ENCODE peak calls at places on chromosomes 16 and 17, in five cellular contexts. One of them, this sample, is unnamed.

GRCh38 chr17:3551189-3551588 is 6.4 kb downstream of the TRPV3 start:
- DNase-seq in prostate gland: no peak
- DNase-seq in transverse colon: peak; percentile 63
- DNase-seq in HCT116: no peak
- DNase-seq in H1: no peak
- DNase-seq in this sample: no peak

GRCh38 chr16:26594666-26595065 is 472.1 kb upstream of the C16orf82 start:
- DNase-seq in prostate gland: no peak
- DNase-seq in transverse colon: no peak
- DNase-seq in HCT116: no peak
- DNase-seq in H1: no peak
- DNase-seq in this sample: no peak

GRCh38 chr17:43900183-43900857 is 7.0 kb downstream of the MPP2 start:
- DNase-seq in prostate gland: peak; percentile 75
- DNase-seq in transverse colon: peak; percentile 87
- DNase-seq in HCT116: peak; percentile 56
- DNase-seq in H1: no peak
- DNase-seq in this sample: peak; percentile 87

GRCh38 chr17:66006654-66007053 is 185.3 kb downstream of the CEP112 start:
- DNase-seq in prostate gland: no peak
- DNase-seq in transverse colon: no peak
- DNase-seq in HCT116: no peak
- DNase-seq in H1: no peak
- DNase-seq in this sample: no peak

GRCh38 chr16:31081428-31082351 is 7.1 kb downstream of the PRSS53 start:
- DNase-seq in prostate gland: no peak
- DNase-seq in transverse colon: no peak
- DNase-seq in HCT116: no peak
- DNase-seq in H1: no peak
- DNase-seq in this sample: no peak

GRCh38 chr16:89815639-89816348 is 653 bp downstream of the FANCA start:
- DNase-seq in prostate gland: no peak
- DNase-seq in transverse colon: no peak
- DNase-seq in HCT116: no peak
- DNase-seq in H1: no peak
- DNase-seq in this sample: no peak

GRCh38 chr16:64211306-64211705 is 910.6 kb downstream of the CDH11 start:
- DNase-seq in prostate gland: no peak
- DNase-seq in transverse colon: no peak
- DNase-seq in HCT116: no peak
- DNase-seq in H1: no peak
- DNase-seq in this sample: no peak

GRCh38 chr17:56595831-56596740 is 2.6 kb downstream of the NOG start:
- DNase-seq in prostate gland: no peak
- DNase-seq in transverse colon: no peak
- DNase-seq in HCT116: no peak
- DNase-seq in H1: no peak
- DNase-seq in this sample: no peak

GRCh38 chr17:81481011-81481799 is 31.4 kb downstream of the ACTG1 start:
- DNase-seq in prostate gland: peak; percentile 68
- DNase-seq in transverse colon: peak; percentile 57
- DNase-seq in HCT116: no peak
- DNase-seq in H1: no peak
- DNase-seq in this sample: peak; percentile 68

GRCh38 chr16:8572063-8572918 is 18.0 kb downstream of the TMEM114 start:
- DNase-seq in prostate gland: no peak
- DNase-seq in transverse colon: no peak
- DNase-seq in HCT116: no peak
- DNase-seq in H1: no peak
- DNase-seq in this sample: no peak

GRCh38 chr17:47949197-47949759 is 7.9 kb downstream of the PNPO start:
- DNase-seq in prostate gland: peak; percentile 89
- DNase-seq in transverse colon: peak; percentile 95
- DNase-seq in HCT116: peak; percentile 67
- DNase-seq in H1: peak; percentile 82
- DNase-seq in this sample: peak; percentile 95

GRCh38 chr16:19231881-19232280 is 53.6 kb upstream of the CLEC19A start:
- DNase-seq in prostate gland: no peak
- DNase-seq in transverse colon: no peak
- DNase-seq in HCT116: no peak
- DNase-seq in H1: no peak
- DNase-seq in this sample: no peak

DNA sequence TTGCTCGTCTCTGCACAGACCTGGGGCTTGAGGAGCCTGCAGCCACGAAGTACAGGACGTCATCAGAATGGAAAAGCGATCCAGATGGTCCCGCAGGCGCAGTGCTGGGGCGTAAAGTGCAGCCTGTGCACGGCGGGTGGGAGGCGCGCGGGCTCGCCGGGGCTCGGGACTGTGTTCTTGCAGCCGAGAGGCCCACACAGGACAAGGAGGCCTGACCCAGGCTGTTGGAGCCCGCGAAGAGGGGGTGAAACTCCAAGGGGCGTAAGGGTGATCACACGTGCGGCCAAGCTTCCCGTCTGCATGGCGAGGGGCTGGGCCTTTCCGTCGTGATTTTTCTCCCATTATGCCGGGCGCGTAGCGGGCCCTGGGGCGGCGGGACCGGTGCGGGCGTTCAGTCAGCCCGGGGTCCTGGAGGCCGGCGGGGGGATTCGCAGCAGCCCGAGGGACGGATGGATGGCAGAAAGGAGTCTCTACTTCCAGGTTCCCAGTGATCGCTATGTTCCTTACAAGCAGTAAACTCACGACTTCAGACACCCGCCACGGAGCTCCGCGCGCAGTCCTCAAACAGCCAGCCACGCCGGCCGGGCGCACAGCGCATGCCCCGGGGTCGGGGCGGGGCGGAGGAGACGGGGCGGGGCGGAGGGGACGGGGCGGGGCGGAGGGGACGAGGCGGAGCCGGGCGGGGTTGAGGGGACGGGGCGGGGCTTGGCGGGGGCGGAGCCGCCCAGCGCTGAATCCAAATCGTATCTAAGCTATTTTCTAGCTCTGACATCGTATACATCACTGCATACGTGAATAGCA is 141.0 kb upstream of the KCNJ18 start:
- DNase-seq in prostate gland: peak; percentile 73
- DNase-seq in transverse colon: peak; percentile 84
- DNase-seq in HCT116: peak; percentile 18
- DNase-seq in H1: no peak
- DNase-seq in this sample: peak; percentile 73
- TF ChIP-seq POLR2AphosphoS5 in prostate gland: peak; percentile 58
- TF ChIP-seq POLR2AphosphoS5 in transverse colon: peak; percentile 81
- TF ChIP-seq POLR2AphosphoS5 in HCT116: peak; percentile 64
- TF ChIP-seq POLR2AphosphoS5 in H1: no peak
- TF ChIP-seq POLR2AphosphoS5 in this sample: no peak

GRCh38 chr16:77871932-77872331 is 83.6 kb downstream of the VAT1L start:
- DNase-seq in prostate gland: no peak
- DNase-seq in transverse colon: no peak
- DNase-seq in HCT116: no peak
- DNase-seq in H1: no peak
- DNase-seq in this sample: no peak

GRCh38 chr16:77869997-77870813 is 81.8 kb downstream of the VAT1L start:
- DNase-seq in prostate gland: peak; percentile 4
- DNase-seq in transverse colon: peak; percentile 45
- DNase-seq in HCT116: no peak
- DNase-seq in H1: no peak
- DNase-seq in this sample: no peak

GRCh38 chr16:77868478-77868877 is 80.1 kb downstream of the VAT1L start:
- DNase-seq in prostate gland: no peak
- DNase-seq in transverse colon: no peak
- DNase-seq in HCT116: no peak
- DNase-seq in H1: no peak
- DNase-seq in this sample: no peak

GRCh38 chr16:77866769-77867168 is 78.4 kb downstream of the VAT1L start:
- DNase-seq in prostate gland: no peak
- DNase-seq in transverse colon: no peak
- DNase-seq in HCT116: no peak
- DNase-seq in H1: no peak
- DNase-seq in this sample: no peak

DNA sequence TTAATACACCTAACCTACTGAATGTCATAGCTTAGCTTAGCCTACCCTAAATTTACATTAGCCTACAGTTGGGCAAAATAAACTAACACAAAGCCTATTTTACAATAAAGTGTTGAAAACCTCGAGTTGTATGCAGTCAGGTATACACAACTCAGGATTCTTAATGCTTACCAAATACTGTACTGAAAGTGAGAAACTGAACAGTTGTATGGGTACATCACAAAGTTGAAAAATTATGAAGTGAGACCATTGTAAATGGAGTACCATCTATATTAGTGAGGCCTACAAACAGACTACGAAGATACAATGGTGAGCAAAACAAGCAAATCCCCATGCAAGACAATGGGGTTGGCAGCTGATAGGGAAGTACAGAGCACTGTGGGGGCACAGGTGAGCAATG is 79.7 kb downstream of the VAT1L start:
- DNase-seq in prostate gland: no peak
- DNase-seq in transverse colon: no peak
- DNase-seq in HCT116: no peak
- DNase-seq in H1: no peak
- DNase-seq in this sample: no peak
- TF ChIP-seq POLR2A in prostate gland: no peak
- TF ChIP-seq POLR2A in transverse colon: no peak
- TF ChIP-seq POLR2A in HCT116: no peak
- TF ChIP-seq POLR2A in H1: no peak
- TF ChIP-seq POLR2A in this sample: no peak

DNA sequence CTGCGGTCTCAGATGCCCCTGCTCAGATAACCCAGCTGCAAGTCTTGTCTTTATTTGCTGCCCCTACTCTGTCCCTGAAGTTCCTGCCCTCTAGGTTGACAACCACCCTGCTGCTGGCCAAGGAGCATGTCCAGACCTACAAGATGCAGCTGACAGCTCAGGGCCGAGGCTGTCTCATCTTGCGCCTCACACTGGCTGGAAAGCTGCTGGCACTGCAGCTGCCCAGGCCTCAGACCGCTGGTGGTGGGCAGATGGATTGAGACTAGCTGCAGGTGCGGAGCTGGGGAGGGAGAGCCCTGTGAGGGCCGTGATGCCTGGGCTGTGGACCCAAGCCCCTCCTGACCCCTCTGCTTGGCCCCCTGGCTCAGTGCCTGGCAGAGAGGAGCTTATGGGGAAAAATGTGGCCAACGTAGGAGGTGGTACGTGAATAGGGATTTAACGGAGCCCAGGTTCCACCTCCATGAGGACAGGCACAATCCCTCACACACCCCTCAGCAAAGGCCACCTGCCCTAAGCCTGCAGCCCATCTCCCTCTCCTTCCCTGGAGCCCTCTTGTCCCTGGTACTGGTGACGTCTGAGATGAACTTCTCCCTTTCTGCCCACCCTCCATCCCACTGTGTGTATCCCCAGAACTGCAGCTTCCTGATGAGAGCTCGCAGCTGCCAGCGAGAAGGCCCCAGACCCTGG is 8.3 kb upstream of the GALK1 start:
- DNase-seq in prostate gland: no peak
- DNase-seq in transverse colon: peak; percentile 14
- DNase-seq in HCT116: no peak
- DNase-seq in H1: no peak
- DNase-seq in this sample: peak; percentile 43
- H3K4me1 ChIP-seq in prostate gland: peaks cover 4% of the 10 kb centered on the region
- H3K4me1 ChIP-seq in transverse colon: peaks cover 27% of the 10 kb centered on the region
- H3K4me1 ChIP-seq in HCT116: peaks cover 35% of the 10 kb centered on the region
- H3K4me1 ChIP-seq in H1: peaks cover 4% of the 10 kb centered on the region
- H3K4me1 ChIP-seq in this sample: peaks cover 21% of the 10 kb centered on the region

GRCh38 chr17:79022507-79022991 is 1.4 kb upstream of the C1QTNF1 start:
- DNase-seq in prostate gland: no peak
- DNase-seq in transverse colon: no peak
- DNase-seq in HCT116: no peak
- DNase-seq in H1: no peak
- DNase-seq in this sample: no peak
- TF ChIP-seq POLR2AphosphoS5 in prostate gland: no peak
- TF ChIP-seq POLR2AphosphoS5 in transverse colon: no peak
- TF ChIP-seq POLR2AphosphoS5 in HCT116: no peak
- TF ChIP-seq POLR2AphosphoS5 in H1: no peak
- TF ChIP-seq POLR2AphosphoS5 in this sample: no peak

This sample was measured in breast epithelium.